ENCODE peak calls at places on chromosomes 3 and 15, in seven cellular contexts. One of them, this sample, is unnamed.

GRCh38 chr3:197408177-197408957 is 110.0 kb upstream of the DLG1 start:
- DNase-seq in mucosa of descending colon: no peak
- DNase-seq in cardiac muscle cell: peak
- DNase-seq in foreskin melanocyte: no peak
- DNase-seq in stimulated activated CD4-positive, alpha-beta T cell treated with anti-CD3 and anti-CD28 coated beads, Interleukin-15, amount 100 ng/mL, for 1 hour: no peak
- DNase-seq in cardiac septum: peak
- DNase-seq in HTR-8/SVneo: no peak
- DNase-seq in this sample: no peak

GRCh38 chr3:193910886-193911738 is 224.8 kb upstream of the HES1 start:
- DNase-seq in mucosa of descending colon: no peak
- DNase-seq in cardiac muscle cell: no peak
- DNase-seq in foreskin melanocyte: no peak
- DNase-seq in stimulated activated CD4-positive, alpha-beta T cell treated with anti-CD3 and anti-CD28 coated beads, Interleukin-15, amount 100 ng/mL, for 1 hour: no peak
- DNase-seq in cardiac septum: no peak
- DNase-seq in HTR-8/SVneo: no peak
- DNase-seq in this sample: no peak

GRCh38 chr15:69082041-69082502 is 67.6 kb downstream of the NOX5 start:
- DNase-seq in mucosa of descending colon: no peak
- DNase-seq in cardiac muscle cell: no peak
- DNase-seq in foreskin melanocyte: no peak
- DNase-seq in stimulated activated CD4-positive, alpha-beta T cell treated with anti-CD3 and anti-CD28 coated beads, Interleukin-15, amount 100 ng/mL, for 1 hour: no peak
- DNase-seq in cardiac septum: no peak
- DNase-seq in HTR-8/SVneo: no peak
- DNase-seq in this sample: no peak

GRCh38 chr3:114231616-114232015 is 5.8 kb downstream of the ZNF80 start:
- DNase-seq in mucosa of descending colon: no peak
- DNase-seq in cardiac muscle cell: no peak
- DNase-seq in foreskin melanocyte: no peak
- DNase-seq in stimulated activated CD4-positive, alpha-beta T cell treated with anti-CD3 and anti-CD28 coated beads, Interleukin-15, amount 100 ng/mL, for 1 hour: no peak
- DNase-seq in cardiac septum: no peak
- DNase-seq in HTR-8/SVneo: no peak
- DNase-seq in this sample: no peak

GRCh38 chr3:124391774-124392173 is 338.5 kb upstream of the UMPS start:
- DNase-seq in mucosa of descending colon: no peak
- DNase-seq in cardiac muscle cell: no peak
- DNase-seq in foreskin melanocyte: no peak
- DNase-seq in stimulated activated CD4-positive, alpha-beta T cell treated with anti-CD3 and anti-CD28 coated beads, Interleukin-15, amount 100 ng/mL, for 1 hour: no peak
- DNase-seq in cardiac septum: no peak
- DNase-seq in HTR-8/SVneo: no peak
- DNase-seq in this sample: no peak

GRCh38 chr3:44511238-44511567 is 33.7 kb upstream of the ZNF445 start:
- DNase-seq in mucosa of descending colon: no peak
- DNase-seq in cardiac muscle cell: peak
- DNase-seq in foreskin melanocyte: no peak
- DNase-seq in stimulated activated CD4-positive, alpha-beta T cell treated with anti-CD3 and anti-CD28 coated beads, Interleukin-15, amount 100 ng/mL, for 1 hour: no peak
- DNase-seq in cardiac septum: no peak
- DNase-seq in HTR-8/SVneo: no peak
- DNase-seq in this sample: no peak

GRCh38 chr15:27844018-27844666 is 255.0 kb downstream of the OCA2 start:
- DNase-seq in mucosa of descending colon: no peak
- DNase-seq in cardiac muscle cell: no peak
- DNase-seq in foreskin melanocyte: peak
- DNase-seq in stimulated activated CD4-positive, alpha-beta T cell treated with anti-CD3 and anti-CD28 coated beads, Interleukin-15, amount 100 ng/mL, for 1 hour: no peak
- DNase-seq in cardiac septum: no peak
- DNase-seq in HTR-8/SVneo: peak
- DNase-seq in this sample: no peak

GRCh38 chr3:17749705-17750293 is 7.4 kb upstream of the TBC1D5 start:
- DNase-seq in mucosa of descending colon: no peak
- DNase-seq in cardiac muscle cell: no peak
- DNase-seq in foreskin melanocyte: no peak
- DNase-seq in stimulated activated CD4-positive, alpha-beta T cell treated with anti-CD3 and anti-CD28 coated beads, Interleukin-15, amount 100 ng/mL, for 1 hour: no peak
- DNase-seq in cardiac septum: no peak
- DNase-seq in HTR-8/SVneo: no peak
- DNase-seq in this sample: no peak

GRCh38 chr3:103337179-103337845 is 902.5 kb downstream of the ZPLD1 start:
- DNase-seq in mucosa of descending colon: no peak
- DNase-seq in cardiac muscle cell: no peak
- DNase-seq in foreskin melanocyte: no peak
- DNase-seq in stimulated activated CD4-positive, alpha-beta T cell treated with anti-CD3 and anti-CD28 coated beads, Interleukin-15, amount 100 ng/mL, for 1 hour: no peak
- DNase-seq in cardiac septum: no peak
- DNase-seq in HTR-8/SVneo: no peak
- DNase-seq in this sample: no peak

GRCh38 chr3:78754066-78754743 is 1013.6 kb downstream of the ROBO1 start:
- DNase-seq in mucosa of descending colon: no peak
- DNase-seq in cardiac muscle cell: no peak
- DNase-seq in foreskin melanocyte: peak
- DNase-seq in stimulated activated CD4-positive, alpha-beta T cell treated with anti-CD3 and anti-CD28 coated beads, Interleukin-15, amount 100 ng/mL, for 1 hour: no peak
- DNase-seq in cardiac septum: no peak
- DNase-seq in HTR-8/SVneo: no peak
- DNase-seq in this sample: no peak

GRCh38 chr15:65916664-65917406 is 47.5 kb downstream of the RAB11A start:
- DNase-seq in mucosa of descending colon: peak
- DNase-seq in cardiac muscle cell: peak
- DNase-seq in foreskin melanocyte: peak
- DNase-seq in stimulated activated CD4-positive, alpha-beta T cell treated with anti-CD3 and anti-CD28 coated beads, Interleukin-15, amount 100 ng/mL, for 1 hour: no peak
- DNase-seq in cardiac septum: no peak
- DNase-seq in HTR-8/SVneo: peak
- DNase-seq in this sample: peak

GRCh38 chr3:48518069-48518468 is 14.1 kb upstream of the SHISA5 start:
- DNase-seq in mucosa of descending colon: no peak
- DNase-seq in cardiac muscle cell: no peak
- DNase-seq in foreskin melanocyte: no peak
- DNase-seq in stimulated activated CD4-positive, alpha-beta T cell treated with anti-CD3 and anti-CD28 coated beads, Interleukin-15, amount 100 ng/mL, for 1 hour: no peak
- DNase-seq in cardiac septum: no peak
- DNase-seq in HTR-8/SVneo: no peak
- DNase-seq in this sample: no peak

GRCh38 chr15:101621961-101622360 is 30.2 kb downstream of the TM2D3 start:
- DNase-seq in mucosa of descending colon: no peak
- DNase-seq in cardiac muscle cell: no peak
- DNase-seq in foreskin melanocyte: no peak
- DNase-seq in stimulated activated CD4-positive, alpha-beta T cell treated with anti-CD3 and anti-CD28 coated beads, Interleukin-15, amount 100 ng/mL, for 1 hour: no peak
- DNase-seq in cardiac septum: no peak
- DNase-seq in HTR-8/SVneo: no peak
- DNase-seq in this sample: no peak

GRCh38 chr3:45123841-45124269 is 22.3 kb downstream of the CDCP1 start:
- DNase-seq in mucosa of descending colon: no peak
- DNase-seq in cardiac muscle cell: no peak
- DNase-seq in foreskin melanocyte: no peak
- DNase-seq in stimulated activated CD4-positive, alpha-beta T cell treated with anti-CD3 and anti-CD28 coated beads, Interleukin-15, amount 100 ng/mL, for 1 hour: no peak
- DNase-seq in cardiac septum: no peak
- DNase-seq in HTR-8/SVneo: peak
- DNase-seq in this sample: no peak

GRCh38 chr3:189457201-189457607 is 174.0 kb upstream of the TP63 start:
- DNase-seq in mucosa of descending colon: no peak
- DNase-seq in cardiac muscle cell: no peak
- DNase-seq in foreskin melanocyte: no peak
- DNase-seq in stimulated activated CD4-positive, alpha-beta T cell treated with anti-CD3 and anti-CD28 coated beads, Interleukin-15, amount 100 ng/mL, for 1 hour: no peak
- DNase-seq in cardiac septum: no peak
- DNase-seq in HTR-8/SVneo: no peak
- DNase-seq in this sample: no peak

GRCh38 chr3:185728630-185729334 is 96.1 kb downstream of the IGF2BP2 start:
- DNase-seq in mucosa of descending colon: no peak
- DNase-seq in cardiac muscle cell: no peak
- DNase-seq in foreskin melanocyte: peak
- DNase-seq in stimulated activated CD4-positive, alpha-beta T cell treated with anti-CD3 and anti-CD28 coated beads, Interleukin-15, amount 100 ng/mL, for 1 hour: no peak
- DNase-seq in cardiac septum: no peak
- DNase-seq in HTR-8/SVneo: no peak
- DNase-seq in this sample: no peak

GRCh38 chr15:67174864-67175573 is 79.4 kb downstream of the AAGAB start:
- DNase-seq in mucosa of descending colon: peak
- DNase-seq in cardiac muscle cell: no peak
- DNase-seq in foreskin melanocyte: no peak
- DNase-seq in stimulated activated CD4-positive, alpha-beta T cell treated with anti-CD3 and anti-CD28 coated beads, Interleukin-15, amount 100 ng/mL, for 1 hour: no peak
- DNase-seq in cardiac septum: no peak
- DNase-seq in HTR-8/SVneo: peak
- DNase-seq in this sample: no peak

GRCh38 chr15:48177383-48177874 is 666 bp downstream of the MYEF2 start:
- DNase-seq in mucosa of descending colon: peak
- DNase-seq in cardiac muscle cell: peak
- DNase-seq in foreskin melanocyte: no peak
- DNase-seq in stimulated activated CD4-positive, alpha-beta T cell treated with anti-CD3 and anti-CD28 coated beads, Interleukin-15, amount 100 ng/mL, for 1 hour: no peak
- DNase-seq in cardiac septum: no peak
- DNase-seq in HTR-8/SVneo: peak
- DNase-seq in this sample: peak

GRCh38 chr15:97941572-97941971 is 18.9 kb upstream of the ARRDC4 start:
- DNase-seq in mucosa of descending colon: no peak
- DNase-seq in cardiac muscle cell: no peak
- DNase-seq in foreskin melanocyte: no peak
- DNase-seq in stimulated activated CD4-positive, alpha-beta T cell treated with anti-CD3 and anti-CD28 coated beads, Interleukin-15, amount 100 ng/mL, for 1 hour: no peak
- DNase-seq in cardiac septum: no peak
- DNase-seq in HTR-8/SVneo: no peak
- DNase-seq in this sample: no peak

GRCh38 chr3:59006791-59007517 is 42.9 kb downstream of the CFAP20DC start:
- DNase-seq in mucosa of descending colon: peak
- DNase-seq in cardiac muscle cell: no peak
- DNase-seq in foreskin melanocyte: no peak
- DNase-seq in stimulated activated CD4-positive, alpha-beta T cell treated with anti-CD3 and anti-CD28 coated beads, Interleukin-15, amount 100 ng/mL, for 1 hour: no peak
- DNase-seq in cardiac septum: no peak
- DNase-seq in HTR-8/SVneo: no peak
- DNase-seq in this sample: no peak

GRCh38 chr3:143332046-143332445 is 212.5 kb downstream of the CHST2 start:
- DNase-seq in mucosa of descending colon: no peak
- DNase-seq in cardiac muscle cell: no peak
- DNase-seq in foreskin melanocyte: no peak
- DNase-seq in stimulated activated CD4-positive, alpha-beta T cell treated with anti-CD3 and anti-CD28 coated beads, Interleukin-15, amount 100 ng/mL, for 1 hour: no peak
- DNase-seq in cardiac septum: no peak
- DNase-seq in HTR-8/SVneo: no peak
- DNase-seq in this sample: no peak